ENCODE peak calls at places on chromosomes 13 and 19, in four cellular contexts. One of them, this sample, is unnamed.

GRCh38 chr19:23823952-23824389 is 65.3 kb upstream of the ZNF681 start:
- DNase-seq in bronchial epithelial cell: peak
- DNase-seq in WERI-Rb-1: peak
- DNase-seq in lower leg skin: no peak
- DNase-seq in this sample: no peak

GRCh38 chr13:59970847-59971246 is 192.9 kb downstream of the DIAPH3 start:
- DNase-seq in lower leg skin: no peak
- DNase-seq in WERI-Rb-1: no peak
- DNase-seq in bronchial epithelial cell: no peak
- DNase-seq in this sample: no peak

GRCh38 chr19:57818378-57818777 is 3.7 kb upstream of the ZNF552 start:
- DNase-seq in bronchial epithelial cell: no peak
- DNase-seq in lower leg skin: no peak
- DNase-seq in WERI-Rb-1: no peak
- DNase-seq in this sample: no peak

GRCh38 chr13:111095031-111095840 is 19.9 kb upstream of the ARHGEF7 start:
- DNase-seq in WERI-Rb-1: no peak
- DNase-seq in lower leg skin: no peak
- DNase-seq in bronchial epithelial cell: no peak
- DNase-seq in this sample: no peak

GRCh38 chr13:24208314-24208713 is 47.8 kb downstream of the SPATA13 start:
- DNase-seq in lower leg skin: no peak
- DNase-seq in WERI-Rb-1: no peak
- DNase-seq in bronchial epithelial cell: peak
- DNase-seq in this sample: no peak

GRCh38 chr13:35723820-35724219 is 247.3 kb upstream of the MAB21L1 start:
- DNase-seq in WERI-Rb-1: peak
- DNase-seq in lower leg skin: peak
- DNase-seq in bronchial epithelial cell: no peak
- DNase-seq in this sample: no peak

GRCh38 chr13:33279898-33280549 is 5.5 kb downstream of the STARD13 start:
- DNase-seq in WERI-Rb-1: no peak
- DNase-seq in bronchial epithelial cell: peak
- DNase-seq in lower leg skin: no peak
- DNase-seq in this sample: no peak

GRCh38 chr19:41112728-41113290 is 1.4 kb upstream of the CYP2F1 start:
- DNase-seq in bronchial epithelial cell: no peak
- DNase-seq in WERI-Rb-1: peak
- DNase-seq in lower leg skin: peak
- DNase-seq in this sample: no peak

GRCh38 chr19:40807147-40808020 is 8.4 kb downstream of the EGLN2 start:
- DNase-seq in lower leg skin: no peak
- DNase-seq in bronchial epithelial cell: no peak
- DNase-seq in WERI-Rb-1: peak
- DNase-seq in this sample: no peak

GRCh38 chr19:18373892-18374629 is 11.9 kb upstream of the GDF15 start:
- DNase-seq in bronchial epithelial cell: peak
- DNase-seq in lower leg skin: peak
- DNase-seq in WERI-Rb-1: peak
- DNase-seq in this sample: peak

GRCh38 chr19:1113278-1113985 is 9.6 kb downstream of the GPX4 start:
- DNase-seq in WERI-Rb-1: peak
- DNase-seq in lower leg skin: peak
- DNase-seq in bronchial epithelial cell: peak
- DNase-seq in this sample: peak

GRCh38 chr13:97279913-97280312 is 57.8 kb downstream of the MBNL2 start:
- DNase-seq in bronchial epithelial cell: no peak
- DNase-seq in lower leg skin: no peak
- DNase-seq in WERI-Rb-1: no peak
- DNase-seq in this sample: no peak

GRCh38 chr13:27341616-27342015 is 71.0 kb downstream of the RASL11A start:
- DNase-seq in lower leg skin: no peak
- DNase-seq in WERI-Rb-1: no peak
- DNase-seq in bronchial epithelial cell: no peak
- DNase-seq in this sample: peak

GRCh38 chr13:30172593-30173300 is 134.6 kb downstream of the KATNAL1 start:
- DNase-seq in bronchial epithelial cell: no peak
- DNase-seq in WERI-Rb-1: no peak
- DNase-seq in lower leg skin: no peak
- DNase-seq in this sample: no peak

GRCh38 chr13:28716511-28716910 is 2.3 kb downstream of the SLC46A3 start:
- DNase-seq in WERI-Rb-1: no peak
- DNase-seq in lower leg skin: no peak
- DNase-seq in bronchial epithelial cell: peak
- DNase-seq in this sample: no peak

GRCh38 chr13:36431204-36432105 is 840 bp upstream of the CCNA1 start:
- DNase-seq in bronchial epithelial cell: no peak
- DNase-seq in WERI-Rb-1: peak
- DNase-seq in lower leg skin: no peak
- DNase-seq in this sample: no peak

GRCh38 chr19:13887529-13887928 is 10.6 kb downstream of the NANOS3 start:
- DNase-seq in WERI-Rb-1: no peak
- DNase-seq in bronchial epithelial cell: peak
- DNase-seq in lower leg skin: no peak
- DNase-seq in this sample: no peak

GRCh38 chr19:42420055-42420544 is 7.1 kb downstream of the LIPE start:
- DNase-seq in WERI-Rb-1: peak
- DNase-seq in lower leg skin: no peak
- DNase-seq in bronchial epithelial cell: peak
- DNase-seq in this sample: no peak

GRCh38 chr13:38346764-38347163 is 2.9 kb upstream of the UFM1 start:
- DNase-seq in WERI-Rb-1: no peak
- DNase-seq in bronchial epithelial cell: peak
- DNase-seq in lower leg skin: no peak
- DNase-seq in this sample: no peak

GRCh38 chr19:9881720-9882119 is 46.6 kb downstream of the PIN1 start:
- DNase-seq in bronchial epithelial cell: peak
- DNase-seq in WERI-Rb-1: peak
- DNase-seq in lower leg skin: no peak
- DNase-seq in this sample: no peak

GRCh38 chr13:20360041-20360491 is 127.9 kb upstream of the GJB6 start:
- DNase-seq in WERI-Rb-1: no peak
- DNase-seq in lower leg skin: no peak
- DNase-seq in bronchial epithelial cell: peak
- DNase-seq in this sample: no peak

DNA sequence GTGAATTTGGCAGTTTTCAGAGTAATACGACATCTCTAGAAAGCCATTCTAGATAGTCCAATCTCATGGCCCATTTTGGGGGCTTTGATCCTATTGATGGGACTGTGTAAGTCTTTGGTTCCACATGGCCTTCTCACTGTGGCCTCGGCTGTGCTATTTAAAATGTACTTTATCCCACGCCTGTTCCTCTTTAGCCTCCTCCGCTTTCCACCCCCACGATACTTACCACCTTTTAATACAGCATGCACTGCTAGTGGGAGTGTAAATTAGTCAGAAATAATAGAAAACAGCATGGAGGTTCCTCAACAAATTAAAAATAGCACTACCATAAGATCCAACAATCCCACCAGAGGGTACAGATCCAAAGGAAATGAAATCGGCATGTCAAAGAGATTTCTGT is 28.3 kb upstream of the CEBPG start:
- DNase-seq in lower leg skin: no peak
- DNase-seq in bronchial epithelial cell: no peak
- DNase-seq in WERI-Rb-1: no peak
- DNase-seq in this sample: no peak
- TF ChIP-seq CTCF in lower leg skin: no peak
- TF ChIP-seq CTCF in bronchial epithelial cell: no peak
- TF ChIP-seq CTCF in WERI-Rb-1: no peak
- TF ChIP-seq CTCF in this sample: no peak

DNA sequence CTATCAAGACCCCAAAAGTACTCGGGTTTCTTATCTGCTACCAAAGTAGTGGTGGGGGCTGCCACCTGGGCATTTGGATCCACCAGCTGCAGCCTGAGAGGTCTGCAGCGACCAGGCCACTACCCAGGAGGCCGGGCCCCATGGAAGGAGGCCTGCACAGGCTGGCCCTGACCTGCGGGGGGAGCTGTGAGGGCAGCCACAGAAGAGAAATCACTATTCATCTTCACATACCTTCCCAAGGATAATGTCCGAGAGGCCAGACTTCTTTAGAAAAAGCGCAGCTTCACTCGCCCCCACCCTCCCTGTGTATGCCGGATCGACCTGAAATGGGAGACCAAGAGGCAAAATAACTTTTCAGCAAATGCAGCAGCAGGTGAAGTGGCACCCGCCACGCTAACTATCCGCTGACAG is 30.1 kb downstream of the EPS15L1 start:
- DNase-seq in bronchial epithelial cell: no peak
- DNase-seq in lower leg skin: no peak
- DNase-seq in WERI-Rb-1: peak
- DNase-seq in this sample: no peak
- TF ChIP-seq CTCF in bronchial epithelial cell: peak
- TF ChIP-seq CTCF in lower leg skin: no peak
- TF ChIP-seq CTCF in WERI-Rb-1: peak
- TF ChIP-seq CTCF in this sample: no peak

DNA sequence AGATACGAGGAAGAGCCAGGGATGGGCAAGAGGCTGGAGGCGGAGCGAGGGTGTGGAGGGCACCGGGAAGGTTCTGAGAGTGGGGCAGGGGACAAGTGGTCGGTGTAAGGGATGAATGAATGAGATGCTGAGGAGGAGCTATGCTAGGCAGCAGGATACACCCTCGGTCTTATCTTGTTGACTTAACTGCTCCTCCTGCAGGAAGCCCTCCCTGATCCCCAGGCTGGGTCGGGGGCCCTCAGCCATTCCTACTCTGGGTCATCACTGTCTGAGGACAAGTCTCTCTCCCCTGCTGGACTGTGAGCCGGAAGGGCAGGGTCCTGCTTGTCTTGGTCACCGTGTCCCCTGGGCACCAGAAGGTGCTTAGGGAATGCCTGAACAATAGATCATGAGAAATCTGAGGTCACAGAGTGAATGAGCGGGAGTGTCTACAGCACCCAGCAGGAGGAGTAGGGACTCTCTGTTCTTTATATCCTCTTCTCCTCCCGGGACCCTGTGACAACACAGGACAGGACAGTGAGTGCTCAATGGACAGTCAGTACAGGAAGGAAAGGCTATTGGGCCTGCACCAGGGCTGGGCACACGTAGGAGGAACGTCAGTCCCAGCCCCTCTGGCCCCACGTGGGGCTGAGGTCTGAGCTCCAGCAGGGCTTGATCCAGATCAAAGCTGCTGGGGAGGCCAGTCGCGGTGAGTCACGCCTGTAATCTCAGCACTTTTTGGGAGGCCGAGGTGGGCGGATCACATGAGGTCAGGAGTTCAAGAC is 6.5 kb downstream of the NKPD1 start:
- DNase-seq in lower leg skin: no peak
- DNase-seq in bronchial epithelial cell: no peak
- DNase-seq in WERI-Rb-1: peak
- DNase-seq in this sample: no peak
- TF ChIP-seq CTCF in lower leg skin: no peak
- TF ChIP-seq CTCF in bronchial epithelial cell: no peak
- TF ChIP-seq CTCF in WERI-Rb-1: no peak
- TF ChIP-seq CTCF in this sample: no peak

DNA sequence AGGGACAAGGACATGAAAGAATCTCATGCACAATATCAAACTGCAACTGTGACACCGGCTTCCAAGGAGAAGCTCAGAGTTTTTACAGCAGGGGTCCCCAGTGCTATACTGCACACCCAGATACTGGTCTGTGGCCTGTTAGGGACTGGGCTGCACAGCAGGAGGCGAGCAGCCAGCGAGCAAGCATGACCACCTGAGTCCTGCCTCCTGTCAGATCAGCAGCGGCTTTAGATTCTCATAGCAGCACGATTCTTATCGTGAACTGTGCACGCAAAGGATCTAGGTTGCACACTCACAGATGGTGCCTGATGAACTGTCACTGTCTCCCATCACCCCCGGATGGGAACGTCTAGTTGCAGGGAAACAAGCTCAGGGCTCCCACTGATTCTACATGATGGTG is 13.1 kb upstream of the CD22 start:
- DNase-seq in bronchial epithelial cell: no peak
- DNase-seq in lower leg skin: no peak
- DNase-seq in WERI-Rb-1: peak
- DNase-seq in this sample: no peak
- TF ChIP-seq CTCF in bronchial epithelial cell: no peak
- TF ChIP-seq CTCF in lower leg skin: no peak
- TF ChIP-seq CTCF in WERI-Rb-1: peak
- TF ChIP-seq CTCF in this sample: no peak

This sample was measured in omental fat pad.